ENCODE peak calls at places on chromosomes 4 and X, in ten cellular contexts. U is heart left ventricle; R is spleen; C is CD4-positive, CD25-positive, alpha-beta regulatory T cell; X is aorta; O is fibroblast of lung; K is brain microvascular endothelial cell; A is stomach; E is OCI-LY7; P is K562. S is an unnamed sample.

GRCh38 chrX:23662187-23662586 is 5.1 kb upstream of the PRDX4 start:
- DNase-seq in U (no peak), R (no peak), C (no peak), X (no peak), O (no peak), K (no peak), A (no peak), E (peak; percentile 29), P (no peak), S (no peak)

GRCh38 chrX:151818828-151819227 is 84.3 kb downstream of the CNGA2 start:
- DNase-seq in U (no peak), R (no peak), C (no peak), X (no peak), O (no peak), K (no peak), A (no peak), E (no peak), P (no peak), S (no peak)

GRCh38 chrX:73827406-73827805 is 264.4 kb downstream of the CHIC1 start:
- DNase-seq in U (no peak), R (no peak), C (no peak), X (no peak), O (no peak), K (no peak), A (no peak), E (no peak), P (no peak), S (no peak)

GRCh38 chr4:100414016-100414790 is 103.6 kb downstream of the EMCN start:
- DNase-seq in U (no peak), R (no peak), C (no peak), X (no peak), O (peak; percentile 49), K (no peak), A (no peak), E (no peak), P (no peak), S (no peak)

GRCh38 chrX:52867610-52868348 is at the start of gene XAGE3:
- DNase-seq in U (no peak), R (no peak), C (no peak), X (no peak), O (no peak), K (no peak), A (no peak), E (no peak), P (no peak), S (no peak)

GRCh38 chrX:112874614-112875013 is 34.0 kb upstream of the AMOT start:
- DNase-seq in U (no peak), R (no peak), C (no peak), X (no peak), O (no peak), K (no peak), A (no peak), E (no peak), P (no peak), S (no peak)

GRCh38 chr4:11297201-11297600 is 131.5 kb downstream of the HS3ST1 start:
- DNase-seq in U (no peak), R (no peak), C (no peak), X (no peak), O (peak; percentile 71), K (no peak), A (no peak), E (no peak), P (no peak), S (no peak)

GRCh38 chr4:174522183-174523002 is at the start of gene HPGD:
- DNase-seq in U (peak; percentile 36), R (peak; percentile 87), C (peak; percentile 65), X (peak; percentile 67), O (peak; percentile 13), K (no peak), A (peak; percentile 75), E (peak; percentile 31), P (peak; percentile 25), S (no peak)

GRCh38 chr4:137623013-137623412 is 90.7 kb upstream of the PCDH18 start:
- DNase-seq in U (no peak), R (no peak), C (no peak), X (no peak), O (no peak), K (no peak), A (no peak), E (no peak), P (no peak), S (no peak)

GRCh38 chr4:104490096-104490769 is 4.5 kb downstream of the CXXC4 start:
- DNase-seq in U (no peak), R (no peak), C (no peak), X (no peak), O (no peak), K (no peak), A (no peak), E (no peak), P (no peak), S (no peak)

GRCh38 chr4:25401066-25401465 is 24.0 kb downstream of the ANAPC4 start:
- DNase-seq in U (no peak), R (no peak), C (no peak), X (no peak), O (peak; percentile 75), K (no peak), A (no peak), E (no peak), P (no peak), S (no peak)

GRCh38 chrX:100685284-100685996 is 41.4 kb downstream of the SRPX2 start:
- DNase-seq in U (no peak), R (no peak), C (peak; percentile 22), X (peak; percentile 54), O (peak; percentile 58), K (peak; percentile 85), A (peak; percentile 77), E (peak; percentile 76), P (peak; percentile 68), S (peak; percentile 94)

GRCh38 chr4:40238700-40239548 is 42.1 kb downstream of the RHOH start:
- DNase-seq in U (no peak), R (peak; percentile 84), C (peak; percentile 82), X (no peak), O (no peak), K (no peak), A (no peak), E (no peak), P (peak; percentile 92), S (no peak)

GRCh38 chr4:112510191-112510467 is 5.9 kb downstream of the NEUROG2 start:
- DNase-seq in U (no peak), R (no peak), C (no peak), X (no peak), O (no peak), K (no peak), A (no peak), E (no peak), P (no peak), S (no peak)

GRCh38 chr4:1821679-1822567 is 28.8 kb downstream of the FGFR3 start:
- DNase-seq in U (peak; percentile 10), R (no peak), C (no peak), X (no peak), O (no peak), K (no peak), A (no peak), E (peak; percentile 8), P (no peak), S (no peak)

GRCh38 chrX:49840679-49841078 is 11.6 kb downstream of the PAGE4 start:
- DNase-seq in U (peak; percentile 74), R (no peak), C (peak; percentile 1), X (no peak), O (peak; percentile 28), K (peak; percentile 14), A (peak; percentile 78), E (peak; percentile 36), P (peak; percentile 68), S (peak; percentile 78)

DNA sequence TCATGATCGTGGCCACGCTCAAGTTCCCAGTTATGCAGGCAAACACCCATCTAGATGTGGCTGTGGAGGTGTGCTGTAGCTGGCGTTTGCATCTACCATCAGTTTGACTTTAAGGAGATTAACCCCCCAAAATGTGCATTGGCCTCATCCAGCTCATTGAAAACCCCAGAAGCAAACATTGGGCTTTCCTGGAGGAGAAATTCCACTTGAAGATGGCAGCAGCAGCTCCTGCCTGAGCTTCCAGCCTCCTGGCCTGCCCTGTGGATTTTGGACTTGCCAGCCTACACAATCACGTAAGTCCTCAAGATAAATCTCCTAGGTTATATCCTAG is 30.2 kb upstream of the SLC25A6 start:
- DNase-seq in U (no peak), R (peak; percentile 13), C (no peak), X (peak; percentile 18), O (no peak), K (no peak), A (no peak), E (no peak), P (no peak), S (no peak)
- H3K36me3 ChIP-seq in U (peaks cover 49% of the 10 kb centered on the region), R (peaks cover 42% of the 10 kb centered on the region), C (peaks cover 30% of the 10 kb centered on the region), X (peaks cover 4% of the 10 kb centered on the region), O (peaks cover 7% of the 10 kb centered on the region), K (peaks cover 27% of the 10 kb centered on the region), A (peaks cover 81% of the 10 kb centered on the region), E (peaks cover 99% of the 10 kb centered on the region), P (peaks cover 11% of the 10 kb centered on the region), S (peaks cover 70% of the 10 kb centered on the region)

DNA sequence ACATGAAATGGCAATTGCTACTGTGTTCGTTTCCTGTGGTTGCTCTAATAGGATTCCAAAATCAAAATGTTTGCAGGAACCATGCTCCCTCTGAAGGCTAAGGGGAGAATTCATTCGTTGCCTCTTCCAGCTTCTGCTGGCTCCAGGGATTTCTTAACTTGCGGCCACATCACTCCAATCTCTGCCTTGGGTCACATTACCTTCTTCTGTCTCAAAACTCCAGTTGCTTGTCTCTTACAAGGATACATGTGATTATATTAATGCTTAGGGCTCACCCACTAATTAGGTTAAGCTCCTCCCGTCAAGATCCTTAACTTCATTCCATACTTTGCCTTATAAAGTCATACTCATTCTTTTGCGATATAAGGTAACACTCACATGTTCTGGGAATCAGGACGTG is 208.4 kb downstream of the RBM46 start:
- DNase-seq in U (no peak), R (no peak), C (no peak), X (no peak), O (no peak), K (no peak), A (no peak), E (no peak), P (no peak), S (no peak)
- H3K27ac ChIP-seq in U (no peak overlapping the region), R (no peak overlapping the region), C (no peak overlapping the region), X (no peak overlapping the region), O (no peak overlapping the region), K (no peak overlapping the region), A (no peak overlapping the region), E (no peak overlapping the region), P (no peak overlapping the region), S (no peak overlapping the region)

GRCh38 chrX:2859197-2859797 is 30.6 kb downstream of the GYG2 start:
- DNase-seq in U (no peak), R (no peak), C (no peak), X (no peak), O (no peak), K (no peak), A (no peak), E (no peak), P (no peak), S (no peak)
- H3K36me3 ChIP-seq in U (no peaks in the 10 kb centered on the region), R (no peaks in the 10 kb centered on the region), C (no peaks in the 10 kb centered on the region), X (no peaks in the 10 kb centered on the region), O (no peaks in the 10 kb centered on the region), K (no peaks in the 10 kb centered on the region), A (peaks cover 36% of the 10 kb centered on the region), E (no peaks in the 10 kb centered on the region), P (no peaks in the 10 kb centered on the region), S (no peaks in the 10 kb centered on the region)

DNA sequence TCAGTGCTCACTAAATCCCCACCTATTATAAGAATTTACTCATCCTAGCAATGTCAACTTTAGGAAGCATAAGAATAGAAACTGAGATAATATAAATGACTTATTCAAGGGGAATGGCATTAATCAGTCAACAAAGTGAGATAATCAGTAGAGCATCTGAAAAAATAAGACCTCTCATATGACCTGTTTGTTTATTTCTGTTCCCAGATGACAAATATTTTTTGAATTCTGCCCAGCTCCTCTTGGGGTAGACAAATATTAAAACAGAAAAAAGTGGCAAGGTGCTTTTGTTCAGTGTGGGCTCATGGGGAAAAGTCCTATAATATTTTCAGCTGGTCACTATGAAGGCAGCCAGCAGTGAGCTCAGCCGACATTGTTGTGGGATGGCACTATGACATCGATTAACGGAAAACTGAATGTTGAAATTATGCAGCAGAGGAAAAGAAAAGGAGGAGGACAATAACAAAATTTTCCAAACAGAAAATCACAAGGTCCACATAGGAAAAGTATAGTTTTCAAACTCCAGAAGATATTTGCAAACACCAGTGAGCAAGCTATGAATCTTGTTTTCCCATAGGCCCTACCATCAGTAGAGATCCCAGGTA is 109.6 kb downstream of the ANXA3 start:
- DNase-seq in U (no peak), R (no peak), C (no peak), X (no peak), O (no peak), K (no peak), A (no peak), E (no peak), P (no peak), S (no peak)
- H3K27ac ChIP-seq in U (peak overlapping the region; percentile 84), R (peak overlapping the region; percentile 71), C (no peak overlapping the region), X (no peak overlapping the region), O (no peak overlapping the region), K (peak overlapping the region; percentile 23), A (peak overlapping the region; percentile 68), E (no peak overlapping the region), P (no peak overlapping the region), S (no peak overlapping the region)

S was measured in Karpas-422.